ENCODE peak calls at places on chromosomes 12 and 14, in four cellular contexts. A, Q, O and V are unnamed samples.

GRCh38 chr14:87847216-87847615 is 145.8 kb downstream of the GALC start:
- ATAC-seq in Q (no peak), O (no peak), A (no peak), V (no peak)

GRCh38 chr12:107352347-107353081 is 259.2 kb upstream of the CRY1 start:
- ATAC-seq in O (peak), Q (peak), A (peak), V (no peak)

GRCh38 chr12:128840862-128841468 is 12.3 kb upstream of the GLT1D1 start:
- ATAC-seq in O (peak), Q (no peak), A (no peak), V (no peak)

GRCh38 chr12:1803736-1804135 is 16.6 kb upstream of the LRTM2 start:
- ATAC-seq in Q (no peak), O (no peak), A (no peak), V (no peak)

GRCh38 chr12:102413396-102413795 is 67.0 kb downstream of the IGF1 start:
- ATAC-seq in O (no peak), Q (no peak), A (no peak), V (no peak)

GRCh38 chr12:109087250-109087649 is 6.0 kb downstream of the ALKBH2 start:
- ATAC-seq in Q (peak), A (no peak), O (no peak), V (no peak)

GRCh38 chr12:83477289-83477688 is 790.6 kb downstream of the TMTC2 start:
- ATAC-seq in Q (no peak), A (no peak), O (no peak), V (no peak)

GRCh38 chr12:96989916-96990315 is 82.9 kb downstream of the NEDD1 start:
- ATAC-seq in O (no peak), A (peak), Q (peak), V (no peak)

GRCh38 chr14:97281741-97282140 is 484.6 kb downstream of the VRK1 start:
- ATAC-seq in A (no peak), Q (no peak), O (no peak), V (no peak)

GRCh38 chr12:52993558-52993869 is 12.7 kb upstream of the EIF4B start:
- ATAC-seq in A (peak), O (no peak), Q (peak), V (no peak)

GRCh38 chr12:42031847-42032564 is 112.7 kb downstream of the GXYLT1 start:
- ATAC-seq in A (no peak), Q (no peak), O (no peak), V (no peak)

GRCh38 chr12:31118831-31119530 is 45.3 kb downstream of the DDX11 start:
- ATAC-seq in O (peak), Q (peak), A (peak), V (peak)

GRCh38 chr12:46653311-46653710 is 172.5 kb downstream of the SLC38A4 start:
- ATAC-seq in Q (no peak), A (no peak), O (no peak), V (no peak)

GRCh38 chr14:97349946-97350345 is 552.8 kb downstream of the VRK1 start:
- ATAC-seq in Q (no peak), O (no peak), A (no peak), V (no peak)

GRCh38 chr14:74605531-74606223 is 6.4 kb downstream of the LTBP2 start:
- ATAC-seq in Q (no peak), A (no peak), O (no peak), V (no peak)

GRCh38 chr14:24157331-24157730 is 3.7 kb upstream of the IRF9 start:
- ATAC-seq in O (no peak), A (no peak), Q (no peak), V (no peak)

GRCh38 chr12:122793685-122794106 is 19.3 kb downstream of the CCDC62 start:
- ATAC-seq in Q (peak), O (peak), A (peak), V (no peak)

GRCh38 chr14:54570651-54571415 is 3.9 kb downstream of the SAMD4A start:
- ATAC-seq in Q (no peak), A (no peak), O (no peak), V (no peak)

GRCh38 chr12:115504241-115504941 is 773.1 kb downstream of the MED13L start:
- ATAC-seq in A (no peak), Q (no peak), O (no peak), V (peak)

GRCh38 chr12:24966951-24967564 is 18.2 kb upstream of the BCAT1 start:
- ATAC-seq in O (peak), A (no peak), Q (no peak), V (no peak)

GRCh38 chr14:101903111-101903561 is 61.2 kb upstream of the DYNC1H1 start:
- ATAC-seq in O (no peak), A (no peak), Q (no peak), V (no peak)

GRCh38 chr14:51897791-51898190 is 37.4 kb downstream of the GNG2 start:
- ATAC-seq in Q (no peak), O (no peak), A (no peak), V (no peak)

GRCh38 chr12:115964626-115965025 is 312.9 kb downstream of the MED13L start:
- ATAC-seq in Q (no peak), O (no peak), A (no peak), V (no peak)

GRCh38 chr14:94010625-94011024 is 13.5 kb downstream of the CCDC197 start:
- ATAC-seq in Q (no peak), A (no peak), O (no peak), V (no peak)

GRCh38 chr14:94008234-94008633 is 11.1 kb downstream of the CCDC197 start:
- ATAC-seq in O (no peak), Q (no peak), A (no peak), V (no peak)

GRCh38 chr14:94011795-94012194 is 14.3 kb upstream of the OTUB2 start:
- ATAC-seq in Q (no peak), O (no peak), A (no peak), V (no peak)

GRCh38 chr14:94005324-94005723 is 8.2 kb downstream of the CCDC197 start:
- ATAC-seq in A (no peak), Q (peak), O (no peak), V (no peak)

DNA sequence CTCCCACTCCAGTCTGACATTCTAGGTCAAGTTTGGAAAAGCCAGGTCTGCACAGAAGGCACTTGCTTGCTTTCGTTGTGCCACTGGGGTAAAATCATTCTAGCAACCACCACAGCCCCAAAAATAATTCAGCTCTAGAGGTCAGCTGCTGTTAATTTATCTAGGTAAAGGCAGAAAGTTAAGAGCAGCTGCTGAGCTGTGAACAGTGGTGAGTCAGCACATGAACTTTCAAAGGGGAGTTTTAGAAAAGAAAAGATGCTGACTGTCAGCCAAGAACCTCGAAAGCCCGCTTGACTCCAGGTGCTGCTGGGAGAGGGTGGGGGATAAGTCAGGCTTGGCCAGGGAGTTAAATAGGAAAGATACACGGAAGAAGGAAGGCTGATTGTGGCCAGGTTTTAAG is 12.7 kb downstream of the CCDC197 start:
- ATAC-seq in O (no peak), Q (no peak), A (peak), V (no peak)
- TF ChIP-seq EP300 in O (no peak), Q (no peak), A (no peak), V (no peak)

GRCh38 chr12:120290541-120291312 is 976 bp downstream of the RNU4-2 start:
- ATAC-seq in Q (peak), O (no peak), A (peak), V (no peak)

GRCh38 chr12:120286768-120287490 is 4.8 kb downstream of the RNU4-2 start:
- ATAC-seq in O (no peak), A (no peak), Q (no peak), V (no peak)

GRCh38 chr12:120287491-120287890 is 4.2 kb downstream of the RNU4-2 start:
- ATAC-seq in O (no peak), Q (no peak), A (no peak), V (no peak)

GRCh38 chr12:120292411-120292660 is 633 bp upstream of the RNU4-2 start:
- ATAC-seq in Q (peak), O (no peak), A (no peak), V (peak)

GRCh38 chr12:120292661-120293531 is at the start of gene RNU4-1:
- ATAC-seq in A (peak), Q (peak), O (peak), V (peak)
- TF ChIP-seq POLR2A in A (peak), Q (peak), O (peak), V (peak)

GRCh38 chr12:89350260-89350659 is 2.0 kb downstream of the DUSP6 start:
- ATAC-seq in A (no peak), O (no peak), Q (no peak), V (no peak)
- H3K27ac ChIP-seq in A (no peak), O (peak), Q (peak), V (peak)

GRCh38 chr14:28777773-28778606 is 11.4 kb downstream of the FOXG1 start:
- ATAC-seq in O (no peak), A (no peak), Q (no peak), V (no peak)
- TF ChIP-seq EP300 in O (no peak), A (no peak), Q (no peak), V (no peak)

GRCh38 chr12:590206-590750 is 73.0 kb downstream of the NINJ2 start:
- ATAC-seq in O (no peak), A (peak), Q (no peak), V (no peak)
- TF ChIP-seq POLR2A in O (no peak), A (no peak), Q (no peak), V (no peak)

GRCh38 chr14:90611501-90611900 is 204.7 kb downstream of the TTC7B start:
- ATAC-seq in O (no peak), A (no peak), Q (no peak), V (no peak)
- H3K27ac ChIP-seq in O (peak), A (no peak), Q (no peak), V (no peak)

GRCh38 chr14:60980811-60981625 is at the start of the genes SLC38A6 and TRMT5:
- ATAC-seq in A (peak), O (peak), Q (peak), V (peak)
- TF ChIP-seq EP300 in A (no peak), O (no peak), Q (peak), V (no peak)

DNA sequence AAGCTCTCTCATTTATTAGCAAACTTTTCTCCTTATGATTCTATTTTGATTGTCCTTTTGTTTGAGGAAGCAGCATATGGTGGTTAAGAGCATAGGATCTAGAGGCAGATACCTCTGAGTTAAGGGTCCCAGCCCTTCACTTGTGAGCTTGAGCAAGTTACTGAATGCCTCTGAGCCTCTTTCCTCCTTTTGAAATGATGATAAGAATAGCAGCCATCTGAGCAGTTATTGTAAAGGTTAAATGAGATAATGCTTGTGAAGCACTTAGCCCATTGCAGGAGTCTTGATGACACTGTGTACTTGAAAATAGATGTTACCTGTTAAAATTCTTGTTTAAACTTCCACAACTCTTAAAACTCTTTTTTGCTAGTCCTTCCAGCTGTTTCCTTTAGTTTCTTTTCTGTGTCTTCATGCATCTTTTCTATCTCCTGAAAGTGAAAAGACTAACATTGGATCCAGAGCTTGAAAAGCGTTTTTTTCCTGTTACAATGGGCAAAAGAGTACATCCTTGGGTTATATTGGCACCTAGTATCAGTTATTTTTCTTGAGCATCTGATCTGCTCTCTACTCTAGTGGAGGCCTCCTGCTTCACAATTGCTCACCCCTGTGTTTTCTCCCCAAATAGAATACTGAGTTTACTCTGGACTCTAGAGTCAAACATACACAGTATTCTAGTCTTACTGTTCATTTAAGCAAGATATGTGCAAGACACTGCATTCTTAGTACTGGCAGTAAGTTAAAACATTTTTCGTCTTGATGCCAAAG is 3.1 kb downstream of the HIF1A start:
- ATAC-seq in O (no peak), Q (no peak), A (no peak), V (no peak)
- TF ChIP-seq POLR2A in O (peak), Q (no peak), A (no peak), V (no peak)

GRCh38 chr14:90607141-90607540 is 209.1 kb downstream of the TTC7B start:
- ATAC-seq in Q (no peak), O (no peak), A (no peak), V (no peak)
- H3K27ac ChIP-seq in Q (no peak), O (no peak), A (no peak), V (no peak)